ENCODE peak calls at places on chromosomes 16 and 17, in four cellular contexts. F is mesendoderm, Z is trophoblast cell, M is H1. G is an unnamed sample.

GRCh38 chr16:50988441-50988840 is 162.6 kb downstream of the SALL1 start:
- DNase-seq in F (no peak), Z (no peak), M (no peak), G (no peak)

GRCh38 chr16:89150981-89151380 is 20.6 kb upstream of the CDH15 start:
- DNase-seq in F (no peak), Z (no peak), M (no peak), G (no peak)

GRCh38 chr17:77849203-77849602 is 109.3 kb upstream of the TNRC6C start:
- DNase-seq in F (no peak), Z (no peak), M (no peak), G (no peak)

GRCh38 chr17:81160747-81161453 is 4.4 kb upstream of the PVALEF start:
- DNase-seq in F (no peak), Z (no peak), M (no peak), G (no peak)

GRCh38 chr16:87101903-87102302 is 215.3 kb downstream of the C16orf95 start:
- DNase-seq in F (no peak), Z (no peak), M (no peak), G (no peak)

GRCh38 chr16:23784811-23785447 is 30.1 kb downstream of the CHP2 start:
- DNase-seq in F (peak; percentile 46), Z (peak; percentile 58), M (no peak), G (no peak)

GRCh38 chr17:56678249-56679144 is 85.0 kb downstream of the NOG start:
- DNase-seq in F (peak; percentile 61), Z (no peak), M (peak; percentile 56), G (peak; percentile 55)

GRCh38 chr16:2713985-2714774 is 5.8 kb downstream of the PRSS27 start:
- DNase-seq in F (no peak), Z (no peak), M (no peak), G (no peak)

GRCh38 chr16:21302898-21303528 is 24.9 kb upstream of the CRYM start:
- DNase-seq in F (peak; percentile 11), Z (no peak), M (no peak), G (no peak)

GRCh38 chr17:31490991-31491793 is 99.7 kb downstream of the RAB11FIP4 start:
- DNase-seq in F (no peak), Z (no peak), M (no peak), G (no peak)

GRCh38 chr17:40209404-40210093 is 9.6 kb upstream of the WIPF2 start:
- DNase-seq in F (no peak), Z (peak; percentile 50), M (no peak), G (no peak)

GRCh38 chr17:57338257-57338919 is 82.1 kb downstream of the MSI2 start:
- DNase-seq in F (peak; percentile 10), Z (no peak), M (no peak), G (no peak)

GRCh38 chr16:23302045-23302956 is at the start of gene SCNN1B:
- DNase-seq in F (peak; percentile 22), Z (no peak), M (peak; percentile 67), G (peak; percentile 42)

DNA sequence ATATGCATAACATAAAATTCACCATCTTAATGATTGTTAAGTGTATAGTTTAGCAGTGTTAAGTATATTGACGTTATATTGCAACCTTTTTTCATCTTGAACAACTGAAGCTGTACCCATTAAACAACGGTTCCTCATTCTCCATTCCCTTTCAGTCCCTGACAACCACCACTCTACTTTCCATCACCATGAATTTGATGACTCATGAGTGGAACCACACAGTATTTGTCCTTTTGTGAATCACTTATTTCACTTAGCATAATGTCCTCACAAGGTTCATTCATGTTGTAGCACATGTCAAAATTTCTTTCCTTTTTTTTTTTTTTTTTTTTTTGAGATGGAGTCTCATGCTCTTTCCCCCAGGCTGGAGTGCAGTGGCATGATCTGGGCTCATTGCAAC is 46.0 kb downstream of the HOXB1 start:
- DNase-seq in F (no peak), Z (no peak), M (no peak), G (no peak)
- H2BK5ac ChIP-seq in F (no peak overlapping the region), Z (no peak overlapping the region), M (no peak overlapping the region), G (no peak overlapping the region)

GRCh38 chr16:84754353-84754856 is 54.6 kb downstream of the USP10 start:
- DNase-seq in F (peak; percentile 92), Z (peak; percentile 68), M (peak; percentile 76), G (peak; percentile 81)
- H3K79me2 ChIP-seq in F (peaks cover 69% of the 10 kb centered on the region), Z (peaks cover 4% of the 10 kb centered on the region), M (peaks cover 100% of the 10 kb centered on the region), G (peaks cover 24% of the 10 kb centered on the region)

GRCh38 chr16:66120656-66121055 is 245.8 kb upstream of the CDH5 start:
- DNase-seq in F (no peak), Z (no peak), M (no peak), G (no peak)
- H2BK5ac ChIP-seq in F (no peak overlapping the region), Z (no peak overlapping the region), M (no peak overlapping the region), G (no peak overlapping the region)

GRCh38 chr16:57446530-57447141 is 549 bp downstream of the CIAPIN1 start:
- DNase-seq in F (peak; percentile 40), Z (no peak), M (no peak), G (no peak)
- H3K79me2 ChIP-seq in F (peaks cover 13% of the 10 kb centered on the region), Z (peaks cover 11% of the 10 kb centered on the region), M (peaks cover 37% of the 10 kb centered on the region), G (peaks cover 2% of the 10 kb centered on the region)

GRCh38 chr16:66370786-66371684 is 4.5 kb downstream of the CDH5 start:
- DNase-seq in F (no peak), Z (no peak), M (no peak), G (no peak)
- H2BK5ac ChIP-seq in F (no peak overlapping the region), Z (no peak overlapping the region), M (peak overlapping the region; percentile 71), G (no peak overlapping the region)

DNA sequence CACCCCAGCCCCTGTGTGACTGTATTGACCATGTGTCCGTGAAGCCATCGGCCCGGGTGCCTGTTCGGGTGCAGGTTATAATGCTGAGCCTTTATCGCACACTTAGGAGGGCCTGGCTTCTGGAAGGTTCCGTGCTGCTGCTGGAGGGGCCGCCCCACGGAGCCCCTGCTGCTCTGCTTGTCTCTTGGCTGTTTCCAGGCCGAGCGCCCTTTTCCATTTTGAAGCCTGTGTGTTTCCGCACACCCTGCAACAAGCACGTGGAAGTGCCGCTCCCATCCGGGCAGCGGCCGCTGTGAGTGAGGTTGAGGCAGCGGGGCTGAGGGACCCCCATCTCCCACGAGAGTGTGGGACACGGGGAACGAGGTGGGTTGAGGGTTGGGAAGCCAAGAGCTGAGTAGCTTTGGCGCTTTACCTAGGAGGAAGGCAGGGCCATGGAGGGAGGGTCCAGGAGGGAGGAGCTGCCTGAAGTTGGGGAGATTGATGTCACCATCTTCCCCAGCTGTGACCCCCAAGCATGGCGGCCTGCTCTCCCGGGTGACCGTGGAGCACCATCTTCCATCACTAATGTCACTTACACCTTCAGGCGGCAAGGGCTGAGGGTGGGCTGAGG is 200.1 kb upstream of the GSE1 start:
- DNase-seq in F (no peak), Z (no peak), M (peak; percentile 37), G (no peak)
- H3K79me2 ChIP-seq in F (no peaks in the 10 kb centered on the region), Z (no peaks in the 10 kb centered on the region), M (no peaks in the 10 kb centered on the region), G (no peaks in the 10 kb centered on the region)

GRCh38 chr16:35187665-35188225 is 1728.3 kb downstream of the TP53TG3F start:
- DNase-seq in F (no peak), Z (no peak), M (no peak), G (no peak)
- H2BK5ac ChIP-seq in F (no peak overlapping the region), Z (no peak overlapping the region), M (no peak overlapping the region), G (no peak overlapping the region)